ENCODE peak calls at places on chromosomes 7 and 10, in seven cellular contexts. V is HCT116, M is GM12878, K is K562, Z is HepG2, J is SK-N-SH, W is H1. S is an unnamed sample.
A peak's percentile ranks its signal among the peaks of the same experiment; 100 is the strongest.

GRCh38 chr7:142873281-142873784 is 12.2 kb downstream of the TRPV6 start:
- DNase-seq in Z (no peak), V (peak; percentile 28), M (no peak), J (peak; percentile 67), W (no peak), K (peak; percentile 86), S (peak; percentile 68)

GRCh38 chr10:44102726-44103255 is 282.1 kb downstream of the CXCL12 start:
- DNase-seq in K (no peak), W (no peak), J (no peak), Z (no peak), V (no peak), M (no peak), S (no peak)

GRCh38 chr10:34333513-34333912 is 481.6 kb downstream of the PARD3 start:
- DNase-seq in V (no peak), Z (no peak), M (no peak), J (no peak), W (no peak), K (no peak), S (peak; percentile 3)

GRCh38 chr10:97659589-97659988 is 19.1 kb downstream of the PI4K2A start:
- DNase-seq in V (no peak), J (peak; percentile 78), K (no peak), Z (no peak), M (no peak), W (no peak), S (no peak)

GRCh38 chr7:67618569-67619543 is 622.2 kb downstream of the TYW1 start:
- DNase-seq in M (no peak), Z (no peak), W (peak; percentile 13), V (no peak), J (peak; percentile 79), K (no peak), S (peak; percentile 23)

GRCh38 chr10:55500931-55501559 is 700.0 kb upstream of the PCDH15 start:
- DNase-seq in K (no peak), W (peak; percentile 5), J (peak; percentile 3), M (no peak), V (no peak), Z (peak; percentile 31), S (peak; percentile 77)

GRCh38 chr10:89256338-89256737 is 4.8 kb upstream of the LIPA start:
- DNase-seq in Z (no peak), V (no peak), J (no peak), K (no peak), W (no peak), M (no peak), S (no peak)

GRCh38 chr10:108392286-108392685 is 1227.8 kb upstream of the SORCS1 start:
- DNase-seq in K (no peak), V (no peak), J (no peak), W (no peak), M (no peak), Z (no peak), S (no peak)

GRCh38 chr7:12139421-12139820 is 71.7 kb upstream of the TMEM106B start:
- DNase-seq in J (no peak), W (no peak), V (no peak), M (no peak), K (no peak), Z (no peak), S (no peak)

GRCh38 chr7:17772581-17773288 is 167.6 kb downstream of the SNX13 start:
- DNase-seq in W (no peak), V (no peak), Z (peak; percentile 5), K (no peak), J (no peak), M (no peak), S (no peak)

GRCh38 chr7:80105706-80106408 is 28.8 kb upstream of the GNAI1 start:
- DNase-seq in V (no peak), W (no peak), J (no peak), Z (no peak), M (no peak), K (no peak), S (no peak)

GRCh38 chr7:16399265-16399801 is 22.0 kb downstream of the CRPPA start:
- DNase-seq in M (no peak), K (no peak), W (no peak), V (no peak), J (no peak), Z (no peak), S (peak; percentile 19)

GRCh38 chr10:122060250-122060649 is 71.3 kb downstream of the TACC2 start:
- DNase-seq in W (no peak), K (no peak), V (no peak), M (no peak), Z (no peak), J (no peak), S (no peak)

GRCh38 chr7:45118292-45118691 is 6.8 kb upstream of the TBRG4 start:
- DNase-seq in V (no peak), Z (no peak), K (no peak), J (no peak), W (no peak), M (no peak), S (no peak)

GRCh38 chr7:81527651-81528050 is 242.2 kb downstream of the HGF start:
- DNase-seq in W (no peak), K (no peak), J (no peak), Z (peak; percentile 7), M (no peak), V (no peak), S (no peak)

GRCh38 chr10:25016349-25017246 is at the start of gene THNSL1:
- DNase-seq in K (peak; percentile 97), V (peak; percentile 97), W (peak; percentile 94), M (peak; percentile 90), Z (peak; percentile 97), J (peak; percentile 92), S (peak; percentile 85)

GRCh38 chr10:62492012-62492869 is 118.1 kb downstream of the ZNF365 start:
- DNase-seq in M (peak; percentile 25), W (no peak), Z (peak; percentile 16), J (no peak), V (peak; percentile 48), K (peak; percentile 7), S (peak; percentile 39)

GRCh38 chr10:48453451-48454301 is 147.2 kb downstream of the MAPK8 start:
- DNase-seq in W (no peak), V (no peak), M (no peak), J (no peak), K (no peak), Z (no peak), S (no peak)
- TF ChIP-seq JUND in W (no peak), V (no peak), M (no peak), J (no peak), K (no peak), Z (no peak), S (no peak)

DNA sequence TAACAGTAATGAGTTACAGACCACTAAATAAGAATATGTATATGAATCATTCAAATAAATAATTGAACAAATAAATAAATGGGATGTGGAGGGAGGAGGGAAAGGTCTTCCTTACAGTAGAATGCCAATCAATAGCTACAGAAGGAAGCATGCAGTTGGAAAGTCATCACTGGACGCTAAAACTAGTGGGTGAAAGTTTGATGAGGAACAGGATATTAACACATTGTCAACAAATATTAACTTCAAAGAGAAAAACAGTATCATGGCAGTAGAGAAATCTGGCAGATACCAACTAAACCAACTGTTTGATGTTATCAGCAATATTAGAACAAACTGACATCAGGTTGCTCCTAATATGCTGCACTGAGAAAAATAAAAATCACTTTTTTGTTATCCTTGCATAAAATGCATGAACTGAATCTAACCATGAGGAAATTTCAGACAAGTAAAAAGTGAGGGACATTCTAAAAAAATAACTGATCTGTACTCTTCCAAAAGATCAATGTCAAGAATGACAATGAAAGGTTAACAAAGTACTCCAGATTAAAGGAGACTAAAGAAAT is 94.1 kb downstream of the ZFAND4 start:
- DNase-seq in K (no peak), M (no peak), V (no peak), W (no peak), J (no peak), Z (peak; percentile 9), S (no peak)
- TF ChIP-seq JUND in K (no peak), M (no peak), V (no peak), W (no peak), J (no peak), Z (no peak), S (no peak)

DNA sequence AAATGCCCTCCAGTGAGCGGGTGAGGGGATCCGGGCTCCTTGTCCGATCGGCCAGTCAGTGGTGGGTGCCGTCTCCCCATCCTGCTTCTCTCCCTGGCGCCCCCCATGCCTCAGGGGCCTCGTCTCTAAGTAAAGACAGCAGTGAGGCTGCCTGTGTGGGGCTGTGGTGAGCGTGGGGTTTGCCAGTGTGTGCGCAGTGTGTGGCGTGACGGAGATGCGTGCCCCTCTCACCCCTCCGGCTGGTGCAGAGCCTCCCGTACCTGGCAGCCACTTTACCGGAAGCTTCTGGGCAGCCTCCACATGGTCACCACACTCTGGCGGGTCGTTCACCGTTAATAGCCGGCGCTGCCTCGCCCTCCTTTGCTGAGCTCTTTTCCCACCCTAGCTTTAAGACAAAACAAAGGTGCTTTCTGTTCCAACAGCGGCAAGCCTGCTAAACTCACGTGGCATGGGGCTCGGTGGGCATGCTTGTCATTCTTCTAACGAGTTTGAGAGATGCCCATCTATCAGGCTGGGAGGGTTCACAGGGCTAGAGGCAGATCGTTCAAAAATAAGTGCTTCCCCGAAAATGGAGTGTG is 28.3 kb upstream of the TTYH3 start:
- DNase-seq in Z (no peak), K (no peak), M (no peak), J (no peak), W (no peak), V (no peak), S (no peak)
- TF ChIP-seq JUND in Z (no peak), K (no peak), M (no peak), J (no peak), W (no peak), V (no peak), S (no peak)

GRCh38 chr10:94212876-94213595 is 149.7 kb downstream of the NOC3L start:
- DNase-seq in M (no peak), Z (peak; percentile 41), W (no peak), V (peak; percentile 7), K (no peak), J (no peak), S (no peak)

GRCh38 chr10:94211187-94211529 is 151.6 kb downstream of the NOC3L start:
- DNase-seq in J (no peak), W (no peak), Z (no peak), V (no peak), K (no peak), M (no peak), S (no peak)

GRCh38 chr10:94213980-94214379 is 148.8 kb downstream of the NOC3L start:
- DNase-seq in K (no peak), M (no peak), Z (no peak), W (no peak), J (no peak), V (no peak), S (no peak)

GRCh38 chr10:94208315-94208714 is 154.4 kb downstream of the NOC3L start:
- DNase-seq in M (no peak), V (no peak), J (no peak), K (no peak), Z (no peak), W (no peak), S (no peak)

DNA sequence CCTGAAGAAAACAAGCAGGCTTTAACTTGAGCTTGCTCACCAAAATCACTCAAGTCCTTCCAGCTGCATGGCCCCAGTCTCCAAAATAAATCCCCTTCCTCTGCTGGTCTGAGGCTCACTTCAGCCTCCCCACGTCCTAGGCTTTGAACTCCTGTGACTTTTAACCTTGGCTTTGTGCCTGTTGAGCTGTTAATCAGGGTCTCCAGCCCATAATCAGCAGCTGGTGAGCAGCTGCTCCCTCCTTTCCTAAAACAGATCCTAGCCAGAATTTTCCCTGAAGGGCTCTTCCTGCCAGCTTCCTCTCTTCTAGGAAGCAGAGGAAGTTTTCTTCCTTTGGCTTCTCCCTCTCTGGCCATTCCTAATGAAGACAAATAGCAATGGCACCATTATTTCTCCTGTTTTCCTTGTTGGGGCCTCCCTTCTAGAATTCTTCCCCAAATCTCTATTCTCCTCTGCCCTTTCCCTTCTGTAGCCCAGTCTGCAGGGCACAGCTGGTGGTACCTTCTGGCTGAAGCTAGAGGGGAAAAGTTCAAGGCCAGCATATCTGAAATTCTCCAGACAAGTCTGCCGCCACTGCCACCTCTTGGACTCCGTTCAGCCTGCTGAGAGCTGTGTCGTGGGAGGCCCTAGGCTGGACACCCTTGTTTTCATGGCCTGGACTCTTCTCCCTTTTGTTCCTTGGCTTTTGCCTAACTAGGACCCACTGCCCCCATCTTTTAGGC is 152.1 kb downstream of the NOC3L start:
- DNase-seq in V (no peak), M (no peak), J (no peak), W (no peak), Z (peak; percentile 6), K (no peak), S (no peak)
- TF ChIP-seq JUND in V (no peak), M (no peak), J (no peak), W (no peak), Z (no peak), K (no peak), S (no peak)

S was measured in T47D.